ENCODE peak calls at places on chromosomes 12 and 14, in ten cellular contexts. X, N, R, P, U, E, Y, S, I and M are unnamed samples.

GRCh38 chr12:24822121-24822899 is 126.6 kb downstream of the BCAT1 start:
- DNase-seq in E (no peak), Y (no peak), I (peak; percentile 81), U (no peak), S (peak; percentile 88), P (no peak), X (no peak), N (no peak), R (no peak), M (no peak)

GRCh38 chr14:66401447-66402095 is 84.6 kb upstream of the CCDC196 start:
- DNase-seq in S (peak; percentile 10), Y (no peak), I (no peak), X (no peak), N (no peak), P (no peak), U (no peak), R (no peak), E (no peak), M (no peak)

GRCh38 chr14:72420749-72421452 is 473.0 kb downstream of the DPF3 start:
- DNase-seq in S (peak; percentile 64), P (peak; percentile 78), R (peak; percentile 49), I (peak; percentile 49), E (peak; percentile 81), U (peak; percentile 67), X (peak; percentile 88), Y (peak; percentile 42), N (peak; percentile 96), M (peak; percentile 86)

GRCh38 chr12:21065845-21066244 is 65.1 kb upstream of the SLCO1B1 start:
- DNase-seq in I (no peak), X (no peak), R (no peak), N (peak; percentile 18), U (no peak), P (no peak), S (peak; percentile 6), E (no peak), Y (no peak), M (no peak)

GRCh38 chr14:89407856-89408255 is 9.2 kb downstream of the FOXN3 start:
- DNase-seq in E (no peak), P (no peak), N (no peak), X (no peak), U (no peak), S (peak; percentile 38), R (no peak), Y (no peak), I (peak; percentile 63), M (no peak)

GRCh38 chr14:34911209-34912150 is 36.3 kb upstream of the BAZ1A start:
- DNase-seq in I (peak; percentile 72), Y (no peak), S (peak; percentile 68), U (no peak), N (peak; percentile 32), R (no peak), E (no peak), X (no peak), P (no peak), M (no peak)

GRCh38 chr12:34334953-34335743 is 312.9 kb downstream of the ALG10 start:
- DNase-seq in R (no peak), I (no peak), X (no peak), S (no peak), N (no peak), P (no peak), E (no peak), U (no peak), Y (no peak), M (no peak)

GRCh38 chr14:73426877-73427276 is 31.5 kb downstream of the NUMB start:
- DNase-seq in I (peak; percentile 60), E (peak; percentile 38), N (no peak), R (no peak), X (no peak), Y (no peak), U (peak; percentile 8), P (no peak), S (peak; percentile 60), M (no peak)

GRCh38 chr14:98293527-98293926 is 978.5 kb downstream of the BCL11B start:
- DNase-seq in U (no peak), X (no peak), P (no peak), I (no peak), N (no peak), Y (no peak), E (no peak), R (no peak), S (no peak), M (no peak)
- H3K9me3 ChIP-seq in U (no peaks in the 10 kb centered on the region), X (no peaks in the 10 kb centered on the region), P (no peaks in the 10 kb centered on the region), I (peaks cover 39% of the 10 kb centered on the region), N (no peaks in the 10 kb centered on the region), Y (no peaks in the 10 kb centered on the region), E (no peaks in the 10 kb centered on the region), R (no peaks in the 10 kb centered on the region), S (no peaks in the 10 kb centered on the region), M (no peaks in the 10 kb centered on the region)

DNA sequence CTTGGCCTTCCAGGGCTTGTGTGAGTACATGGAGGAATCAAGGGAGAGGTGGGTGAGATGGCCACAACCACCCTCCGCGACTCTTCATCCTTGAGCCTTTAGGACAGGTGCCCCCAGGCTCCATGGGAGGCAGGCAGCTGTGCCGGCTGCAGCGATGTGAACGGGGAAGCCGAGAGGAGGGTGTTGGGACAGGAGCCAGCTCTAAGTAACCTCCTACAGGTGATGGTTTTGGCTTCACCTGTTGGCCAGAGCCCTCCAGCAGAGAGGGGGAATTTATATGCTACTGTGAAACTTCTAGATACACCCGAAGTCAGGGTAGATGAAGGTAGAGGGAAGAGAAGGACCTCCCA is 132.2 kb upstream of the HIF1A start:
- DNase-seq in E (no peak), I (no peak), S (no peak), N (no peak), P (no peak), R (no peak), U (no peak), X (no peak), Y (no peak), M (no peak)
- H3K27ac ChIP-seq in E (peak overlapping the region; percentile 74), I (peak overlapping the region; percentile 94), S (no peak overlapping the region), N (peak overlapping the region; percentile 75), P (no peak overlapping the region), R (no peak overlapping the region), U (no peak overlapping the region), X (no peak overlapping the region), Y (no peak overlapping the region), M (no peak overlapping the region)

GRCh38 chr14:78173266-78174001 is 3.3 kb downstream of the NRXN3 start:
- DNase-seq in N (no peak), U (no peak), S (no peak), E (no peak), Y (no peak), I (no peak), R (no peak), P (no peak), X (no peak), M (no peak)

GRCh38 chr14:78178071-78178470 is 7.9 kb downstream of the NRXN3 start:
- DNase-seq in U (no peak), Y (no peak), P (no peak), I (no peak), N (no peak), S (no peak), E (no peak), R (no peak), X (no peak), M (no peak)

GRCh38 chr14:78170203-78170602 is at the start of gene NRXN3:
- DNase-seq in X (no peak), Y (no peak), I (no peak), R (no peak), P (no peak), E (no peak), N (peak; percentile 69), U (no peak), S (no peak), M (no peak)

GRCh38 chr14:78175412-78175811 is 5.2 kb downstream of the NRXN3 start:
- DNase-seq in U (no peak), R (no peak), X (no peak), S (no peak), P (no peak), Y (no peak), I (no peak), E (no peak), N (no peak), M (no peak)

GRCh38 chr14:78172428-78172827 is 2.3 kb downstream of the NRXN3 start:
- DNase-seq in N (no peak), I (no peak), U (no peak), Y (no peak), X (no peak), P (no peak), R (no peak), S (no peak), E (no peak), M (no peak)
- H3K9me3 ChIP-seq in N (no peaks in the 10 kb centered on the region), I (peaks cover 40% of the 10 kb centered on the region), U (no peaks in the 10 kb centered on the region), Y (no peaks in the 10 kb centered on the region), X (no peaks in the 10 kb centered on the region), P (no peaks in the 10 kb centered on the region), R (no peaks in the 10 kb centered on the region), S (no peaks in the 10 kb centered on the region), E (no peaks in the 10 kb centered on the region), M (no peaks in the 10 kb centered on the region)

GRCh38 chr12:130743176-130743575 is 27.1 kb upstream of the RIMBP2 start:
- DNase-seq in Y (no peak), I (no peak), S (no peak), X (no peak), P (no peak), N (no peak), R (no peak), U (no peak), E (no peak), M (no peak)
- H3K27ac ChIP-seq in Y (no peak overlapping the region), I (no peak overlapping the region), S (no peak overlapping the region), X (no peak overlapping the region), P (no peak overlapping the region), N (no peak overlapping the region), R (no peak overlapping the region), U (no peak overlapping the region), E (no peak overlapping the region), M (no peak overlapping the region)

GRCh38 chr14:83842536-83842935 is 1687.4 kb upstream of the FLRT2 start:
- DNase-seq in I (no peak), R (no peak), N (no peak), U (no peak), X (no peak), E (no peak), S (no peak), Y (no peak), P (no peak), M (no peak)

GRCh38 chr14:83838221-83838620 is 1691.7 kb upstream of the FLRT2 start:
- DNase-seq in E (no peak), R (no peak), U (no peak), P (no peak), N (no peak), Y (no peak), X (no peak), I (peak; percentile 5), S (no peak), M (no peak)
- H3K9me3 ChIP-seq in E (no peaks in the 10 kb centered on the region), R (no peaks in the 10 kb centered on the region), U (no peaks in the 10 kb centered on the region), P (no peaks in the 10 kb centered on the region), N (no peaks in the 10 kb centered on the region), Y (no peaks in the 10 kb centered on the region), X (no peaks in the 10 kb centered on the region), I (no peaks in the 10 kb centered on the region), S (no peaks in the 10 kb centered on the region), M (no peaks in the 10 kb centered on the region)